ENCODE peak calls at places on chromosome 10, in six cellular contexts. D, G, N, T, J and R are unnamed samples.

GRCh38 chr10:124674768-124675222 is 69.4 kb downstream of the FAM53B start:
- DNase-seq in D (no peak), G (no peak), N (no peak), T (peak), J (peak), R (no peak)

GRCh38 chr10:124530816-124531215 is 69.2 kb downstream of the LHPP start:
- DNase-seq in D (no peak), G (no peak), N (no peak), T (peak), J (no peak), R (peak)

GRCh38 chr10:88623835-88624234 is 37.3 kb downstream of the LIPJ start:
- DNase-seq in D (no peak), G (no peak), N (no peak), T (no peak), J (no peak), R (no peak)

GRCh38 chr10:77629775-77630565 is 7.6 kb downstream of the KCNMA1 start:
- DNase-seq in D (peak), G (no peak), N (peak), T (no peak), J (no peak), R (no peak)

GRCh38 chr10:119634219-119634544 is 17.0 kb upstream of the BAG3 start:
- DNase-seq in D (no peak), G (no peak), N (no peak), T (no peak), J (no peak), R (peak)

GRCh38 chr10:69912584-69912983 is 110.9 kb downstream of the COL13A1 start:
- DNase-seq in D (no peak), G (peak), N (no peak), T (no peak), J (no peak), R (no peak)

GRCh38 chr10:79287973-79288715 is 59.1 kb upstream of the PPIF start:
- DNase-seq in D (no peak), G (no peak), N (no peak), T (no peak), J (no peak), R (no peak)

GRCh38 chr10:67306588-67307205 is 380.9 kb downstream of the LRRTM3 start:
- DNase-seq in D (peak), G (no peak), N (peak), T (no peak), J (peak), R (no peak)

GRCh38 chr10:26507441-26507840 is 69.3 kb downstream of the APBB1IP start:
- DNase-seq in D (no peak), G (no peak), N (no peak), T (no peak), J (no peak), R (no peak)

GRCh38 chr10:111030042-111030750 is 46.6 kb upstream of the ADRA2A start:
- DNase-seq in D (no peak), G (no peak), N (no peak), T (no peak), J (no peak), R (no peak)

GRCh38 chr10:218753-219152 is 83.5 kb downstream of the ZMYND11 start:
- DNase-seq in D (no peak), G (no peak), N (no peak), T (no peak), J (no peak), R (no peak)

GRCh38 chr10:102410427-102411073 is 8.0 kb downstream of the PSD start:
- DNase-seq in D (no peak), G (no peak), N (no peak), T (peak), J (no peak), R (no peak)

GRCh38 chr10:114024876-114025609 is 18.6 kb upstream of the ADRB1 start:
- DNase-seq in D (no peak), G (peak), N (peak), T (no peak), J (no peak), R (no peak)